ENCODE peak calls at places on chromosome 14, in five cellular contexts. K is ureter; D is thyroid gland; X is activated naive CD4-positive, alpha-beta T cell treated with anti-CD3 and anti-CD28 coated beads, Interleukin-2, amount 50 U/mL, for 72 hours; Z is ELF-1. N is an unnamed sample.

GRCh38 chr14:94485944-94486841 is 10.2 kb upstream of the SERPINA9 start:
- DNase-seq in K (no peak), D (peak), X (peak), Z (peak), N (peak)

GRCh38 chr14:101033446-101034165 is 130.1 kb upstream of the RTL1 start:
- DNase-seq in K (no peak), D (no peak), X (no peak), Z (no peak), N (no peak)

GRCh38 chr14:57704796-57705195 is 161.1 kb downstream of the SLC35F4 start:
- DNase-seq in K (no peak), D (no peak), X (no peak), Z (no peak), N (no peak)

GRCh38 chr14:22251090-22251489 is 337.9 kb downstream of the DAD1 start:
- DNase-seq in K (no peak), D (no peak), X (no peak), Z (no peak), N (no peak)

GRCh38 chr14:63388766-63389431 is 70.2 kb upstream of the GPHB5 start:
- DNase-seq in K (peak), D (peak), X (peak), Z (peak), N (peak)

GRCh38 chr14:61472025-61472672 is 150.8 kb downstream of the PRKCH start:
- DNase-seq in K (peak), D (no peak), X (peak), Z (no peak), N (no peak)

GRCh38 chr14:60350366-60350720 is 101.3 kb downstream of the PPM1A start:
- DNase-seq in K (no peak), D (no peak), X (no peak), Z (peak), N (no peak)

GRCh38 chr14:100348253-100348729 is 25.2 kb downstream of the SLC25A47 start:
- DNase-seq in K (no peak), D (no peak), X (no peak), Z (no peak), N (no peak)

GRCh38 chr14:105099778-105100177 is 34.5 kb upstream of the GPR132 start:
- DNase-seq in K (no peak), D (no peak), X (no peak), Z (no peak), N (no peak)